ENCODE peak calls at places on chromosomes 6 and 20, in nine cellular contexts. W is prostate gland, U is HCT116, G is stomach, Q is GM12878, Y is Panc1, N is SK-N-SH, O is transverse colon, J is esophagus muscularis mucosa. D is an unnamed sample.

GRCh38 chr20:5557123-5557522 is 193.1 kb upstream of the SHLD1 start:
- DNase-seq in Y (peak; percentile 8), U (peak; percentile 13), J (no peak), G (peak; percentile 54), N (peak; percentile 54), Q (peak; percentile 15), O (peak; percentile 62), W (peak; percentile 16), D (peak; percentile 56)

GRCh38 chr6:10429638-10430427 is 15.0 kb upstream of the TFAP2A start:
- DNase-seq in Y (no peak), Q (peak; percentile 53), U (no peak), G (no peak), O (no peak), J (peak; percentile 45), W (no peak), N (peak; percentile 31), D (peak; percentile 54)

GRCh38 chr6:94254689-94255088 is 835.3 kb upstream of the EPHA7 start:
- DNase-seq in O (no peak), Y (no peak), U (no peak), Q (no peak), G (no peak), W (no peak), N (no peak), J (no peak), D (no peak)

GRCh38 chr6:114061116-114061515 is 90.2 kb upstream of the HDAC2 start:
- DNase-seq in Q (no peak), N (no peak), J (no peak), Y (no peak), U (no peak), O (no peak), W (no peak), G (no peak), D (no peak)

GRCh38 chr6:163324326-163324927 is 90.1 kb upstream of the QKI start:
- DNase-seq in N (no peak), U (no peak), W (no peak), Y (no peak), J (no peak), Q (no peak), O (no peak), G (no peak), D (no peak)

GRCh38 chr20:35699127-35699913 is at the start of the genes NFS1 and ROMO1:
- DNase-seq in G (peak; percentile 86), W (peak; percentile 77), N (peak; percentile 97), U (peak; percentile 56), J (peak; percentile 96), O (peak; percentile 87), Q (peak; percentile 36), Y (no peak), D (peak; percentile 76)

GRCh38 chr6:139508023-139508422 is 133.6 kb upstream of the CITED2 start:
- DNase-seq in J (no peak), N (no peak), O (no peak), W (no peak), Y (no peak), U (no peak), Q (no peak), G (no peak), D (peak; percentile 20)

GRCh38 chr6:100232791-100233573 is 231.7 kb downstream of the SIM1 start:
- DNase-seq in O (no peak), J (no peak), W (no peak), U (no peak), G (no peak), Y (no peak), N (no peak), Q (no peak), D (no peak)

GRCh38 chr6:21935561-21936028 is 342.0 kb downstream of the SOX4 start:
- DNase-seq in J (no peak), W (no peak), N (no peak), O (peak; percentile 32), Q (no peak), G (peak; percentile 55), Y (no peak), U (peak; percentile 27), D (peak; percentile 3)

DNA sequence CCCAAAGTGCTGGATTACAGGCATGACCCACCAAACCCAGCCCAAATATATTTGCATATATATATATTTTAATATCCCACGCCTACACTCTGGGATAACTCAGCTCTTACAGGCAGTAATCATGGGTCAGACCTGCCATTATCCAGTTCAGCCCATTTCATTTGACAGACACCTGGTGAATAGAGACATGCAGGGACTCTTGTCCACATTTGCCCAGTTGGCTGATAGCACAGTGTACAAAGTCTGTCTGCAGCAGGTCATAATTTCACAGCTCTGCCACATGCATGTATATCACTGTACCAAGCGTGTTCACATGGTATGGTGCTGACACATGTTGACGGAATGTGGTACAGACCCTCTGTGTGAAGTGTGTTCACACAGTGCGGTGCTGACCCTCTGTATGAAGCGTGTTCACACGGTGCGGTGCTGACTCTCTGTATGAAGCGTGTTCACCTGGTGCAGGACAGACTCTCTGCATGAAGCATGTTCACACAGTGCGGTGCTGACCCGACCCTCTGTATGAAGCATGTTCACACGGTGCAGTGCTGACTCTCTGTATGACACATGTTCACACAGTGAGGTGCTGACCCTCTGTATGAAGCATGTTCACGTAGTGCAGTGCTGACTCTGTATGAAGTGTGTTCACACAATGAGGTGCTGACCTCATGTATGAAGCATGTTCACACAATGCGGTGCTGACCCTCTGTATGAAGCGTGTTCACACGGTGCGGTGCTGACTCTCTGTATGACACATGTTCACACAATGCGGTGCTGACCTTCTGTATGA is 10.3 kb upstream of the SERPINB1 start:
- DNase-seq in U (no peak), O (no peak), J (peak; percentile 83), Y (no peak), G (no peak), W (no peak), N (no peak), Q (no peak), D (no peak)
- TF ChIP-seq POLR2AphosphoS5 in U (no peak), O (no peak), J (no peak), Y (no peak), G (no peak), W (no peak), N (no peak), Q (no peak), D (no peak)

DNA sequence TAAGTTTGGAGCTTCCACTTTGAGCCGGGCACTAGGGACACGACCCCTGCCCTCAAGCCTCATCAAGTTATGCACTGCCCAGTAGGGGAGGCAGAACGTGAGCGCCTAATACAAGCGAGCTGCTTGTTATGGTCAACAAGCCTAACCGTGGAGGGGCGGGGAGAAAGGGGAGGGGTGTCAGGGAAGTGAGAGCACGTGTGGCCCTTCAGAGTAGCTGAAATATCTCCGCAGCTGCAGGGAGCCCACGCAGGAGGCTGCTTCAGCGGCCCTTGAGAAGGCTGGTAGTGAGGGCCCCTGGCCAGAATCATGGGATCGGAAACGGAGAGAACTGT is 713 bp downstream of the ALDH5A1 start:
- DNase-seq in J (no peak), N (no peak), G (peak; percentile 51), W (peak; percentile 50), U (peak; percentile 0), Y (no peak), O (peak; percentile 75), Q (no peak), D (peak; percentile 59)
- TF ChIP-seq CTCF in J (no peak), N (no peak), G (no peak), W (no peak), U (peak; percentile 0), Y (no peak), O (no peak), Q (no peak), D (no peak)

GRCh38 chr6:74573613-74574012 is 632.2 kb downstream of the COL12A1 start:
- DNase-seq in Q (no peak), W (no peak), U (no peak), G (no peak), O (no peak), N (no peak), J (no peak), Y (no peak), D (no peak)
- TF ChIP-seq POLR2AphosphoS5 in Q (no peak), W (no peak), U (no peak), G (no peak), O (no peak), N (no peak), J (no peak), Y (no peak), D (no peak)

GRCh38 chr20:57162253-57162652 is 104.2 kb downstream of the BMP7 start:
- DNase-seq in G (no peak), W (no peak), Y (no peak), U (no peak), J (no peak), N (no peak), Q (no peak), O (no peak), D (no peak)
- TF ChIP-seq CTCF in G (no peak), W (no peak), Y (no peak), U (no peak), J (no peak), N (no peak), Q (no peak), O (no peak), D (no peak)

GRCh38 chr6:148760568-148761531 is 14.0 kb downstream of the UST start:
- DNase-seq in N (no peak), W (peak; percentile 36), G (peak; percentile 35), U (no peak), J (peak; percentile 93), Q (peak; percentile 64), Y (no peak), O (peak; percentile 51), D (no peak)
- TF ChIP-seq POLR2AphosphoS5 in N (no peak), W (peak; percentile 35), G (no peak), U (no peak), J (peak; percentile 40), Q (peak; percentile 69), Y (no peak), O (peak; percentile 41), D (no peak)

D was measured in HL-60.